ENCODE peak calls at places on chromosome 7, in six cellular contexts. I is small intestine, Y is fibroblast of mammary gland, Q is testis, M is foreskin fibroblast, V is cardiac muscle cell. U is an unnamed sample.

GRCh38 chr7:220151-220841 is 27.9 kb downstream of the FAM20C start:
- DNase-seq in I (no peak), Q (no peak), V (no peak), Y (peak; percentile 30), M (peak; percentile 76), U (no peak)

GRCh38 chr7:114865564-114865963 is 56.3 kb upstream of the MDFIC start:
- DNase-seq in Y (peak; percentile 79), M (peak; percentile 86), I (peak; percentile 29), V (peak; percentile 83), Q (peak; percentile 58), U (peak; percentile 77)

GRCh38 chr7:116235380-116235779 is 25.0 kb downstream of the TES start:
- DNase-seq in M (no peak), Q (no peak), Y (no peak), V (no peak), I (no peak), U (no peak)

GRCh38 chr7:11609071-11609470 is 222.9 kb downstream of the THSD7A start:
- DNase-seq in Y (no peak), V (no peak), Q (no peak), M (no peak), I (no peak), U (no peak)

GRCh38 chr7:91836065-91836368 is 44.5 kb downstream of the MTERF1 start:
- DNase-seq in I (no peak), Y (peak; percentile 18), M (no peak), Q (no peak), V (peak; percentile 20), U (peak; percentile 5)

GRCh38 chr7:98196706-98197605 is 14.3 kb upstream of the BHLHA15 start:
- DNase-seq in Q (no peak), I (no peak), Y (no peak), M (no peak), V (no peak), U (no peak)

GRCh38 chr7:34066968-34067367 is 161.6 kb downstream of the BMPER start:
- DNase-seq in Y (peak; percentile 34), Q (no peak), V (no peak), I (no peak), M (no peak), U (no peak)

GRCh38 chr7:100022621-100023020 is 7.2 kb downstream of the ZKSCAN1 start:
- DNase-seq in M (no peak), V (no peak), I (peak; percentile 85), Q (no peak), Y (no peak), U (no peak)

GRCh38 chr7:157271991-157272324 is 64.8 kb upstream of the DNAJB6 start:
- DNase-seq in Y (peak; percentile 100), M (peak; percentile 98), I (no peak), Q (peak; percentile 82), V (peak; percentile 98), U (peak; percentile 95)

GRCh38 chr7:158740013-158740656 is 35.5 kb upstream of the NCAPG2 start:
- DNase-seq in Y (peak; percentile 94), M (peak; percentile 87), I (no peak), Q (no peak), V (peak; percentile 96), U (peak; percentile 93)

GRCh38 chr7:91310829-91311460 is 46.7 kb downstream of the FZD1 start:
- DNase-seq in I (no peak), V (peak; percentile 60), M (peak; percentile 68), Y (peak; percentile 85), Q (no peak), U (peak; percentile 32)

GRCh38 chr7:67518580-67518979 is 521.9 kb downstream of the TYW1 start:
- DNase-seq in I (no peak), Q (no peak), Y (no peak), M (no peak), V (no peak), U (no peak)

GRCh38 chr7:110373514-110374258 is 717.2 kb upstream of the LRRN3 start:
- DNase-seq in M (no peak), I (no peak), Y (no peak), Q (no peak), V (no peak), U (no peak)

GRCh38 chr7:122038904-122039303 is 105.1 kb downstream of the AASS start:
- DNase-seq in Y (peak; percentile 5), V (no peak), I (no peak), Q (no peak), M (no peak), U (no peak)

GRCh38 chr7:102914585-102914984 is 1.8 kb downstream of the LRRC17 start:
- DNase-seq in Y (peak; percentile 91), V (peak; percentile 95), M (peak; percentile 92), I (no peak), Q (peak; percentile 84), U (peak; percentile 97)

GRCh38 chr7:28685291-28685659 is 272.9 kb downstream of the TRIL start:
- DNase-seq in V (no peak), Y (no peak), M (peak; percentile 23), I (no peak), Q (no peak), U (no peak)

GRCh38 chr7:54179321-54180029 is 362.7 kb upstream of the VSTM2A start:
- DNase-seq in M (peak; percentile 0), I (no peak), V (no peak), Q (no peak), Y (no peak), U (no peak)

GRCh38 chr7:86968618-86969017 is 90.8 kb downstream of the ELAPOR2 start:
- DNase-seq in I (peak; percentile 1), Q (no peak), M (peak; percentile 29), Y (peak; percentile 7), V (no peak), U (no peak)

GRCh38 chr7:42020067-42020466 is 216.9 kb downstream of the GLI3 start:
- DNase-seq in M (peak; percentile 44), Q (no peak), Y (peak; percentile 4), I (no peak), V (no peak), U (no peak)

GRCh38 chr7:44305564-44306507 is 19.6 kb downstream of the CAMK2B start:
- DNase-seq in M (no peak), Q (peak; percentile 13), V (no peak), I (no peak), Y (no peak), U (peak; percentile 45)

GRCh38 chr7:55415173-55415778 is 50.1 kb downstream of the LANCL2 start:
- DNase-seq in V (peak; percentile 81), I (peak; percentile 82), Y (peak; percentile 67), Q (peak; percentile 91), M (peak; percentile 87), U (peak; percentile 83)

GRCh38 chr7:111820117-111820516 is 257.8 kb upstream of the IMMP2L start:
- DNase-seq in Q (no peak), I (no peak), Y (no peak), M (no peak), V (no peak), U (no peak)

GRCh38 chr7:95276114-95276513 is 48.2 kb downstream of the PON1 start:
- DNase-seq in M (no peak), Y (no peak), Q (no peak), V (no peak), I (no peak), U (no peak)

DNA sequence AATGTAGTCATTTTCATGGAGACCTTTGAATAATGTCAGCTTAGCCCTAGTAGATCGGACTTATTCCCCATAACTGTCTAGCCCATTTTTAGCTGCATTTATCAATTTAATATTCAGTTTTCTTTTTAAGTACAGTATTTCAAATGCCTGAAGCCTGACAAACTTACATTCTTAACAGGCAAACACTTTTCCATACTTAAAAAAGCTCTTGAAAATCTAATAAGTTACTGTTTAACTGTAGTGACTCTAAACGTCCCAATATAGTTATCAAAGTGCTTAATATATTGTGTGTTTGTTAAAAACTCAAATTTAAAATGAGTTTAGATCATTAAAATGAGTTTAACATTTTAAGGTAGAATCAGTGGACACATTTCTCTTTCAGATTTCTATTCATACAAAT is 44.9 kb downstream of the PON1 start:
- DNase-seq in I (no peak), Y (no peak), Q (no peak), V (no peak), M (no peak), U (no peak)
- H3K4me3 ChIP-seq in I (no peak overlapping the region), Y (no peak overlapping the region), Q (no peak overlapping the region), V (no peak overlapping the region), M (no peak overlapping the region), U (no peak overlapping the region)

GRCh38 chr7:17436126-17436525 is 137.7 kb downstream of the AHR start:
- DNase-seq in V (no peak), I (no peak), M (no peak), Q (no peak), Y (no peak), U (no peak)

GRCh38 chr7:17429579-17429978 is 131.1 kb downstream of the AHR start:
- DNase-seq in M (no peak), V (no peak), Y (no peak), Q (no peak), I (no peak), U (no peak)

GRCh38 chr7:17434841-17435692 is 136.6 kb downstream of the AHR start:
- DNase-seq in Q (no peak), Y (no peak), I (no peak), M (peak; percentile 60), V (no peak), U (no peak)

GRCh38 chr7:17434191-17434590 is 135.7 kb downstream of the AHR start:
- DNase-seq in Y (no peak), I (no peak), Q (no peak), M (no peak), V (no peak), U (no peak)

GRCh38 chr7:17432793-17433192 is 134.3 kb downstream of the AHR start:
- DNase-seq in V (no peak), Y (no peak), I (no peak), M (no peak), Q (no peak), U (no peak)
- H3K4me3 ChIP-seq in V (no peak overlapping the region), Y (no peak overlapping the region), I (no peak overlapping the region), M (no peak overlapping the region), Q (no peak overlapping the region), U (no peak overlapping the region)

DNA sequence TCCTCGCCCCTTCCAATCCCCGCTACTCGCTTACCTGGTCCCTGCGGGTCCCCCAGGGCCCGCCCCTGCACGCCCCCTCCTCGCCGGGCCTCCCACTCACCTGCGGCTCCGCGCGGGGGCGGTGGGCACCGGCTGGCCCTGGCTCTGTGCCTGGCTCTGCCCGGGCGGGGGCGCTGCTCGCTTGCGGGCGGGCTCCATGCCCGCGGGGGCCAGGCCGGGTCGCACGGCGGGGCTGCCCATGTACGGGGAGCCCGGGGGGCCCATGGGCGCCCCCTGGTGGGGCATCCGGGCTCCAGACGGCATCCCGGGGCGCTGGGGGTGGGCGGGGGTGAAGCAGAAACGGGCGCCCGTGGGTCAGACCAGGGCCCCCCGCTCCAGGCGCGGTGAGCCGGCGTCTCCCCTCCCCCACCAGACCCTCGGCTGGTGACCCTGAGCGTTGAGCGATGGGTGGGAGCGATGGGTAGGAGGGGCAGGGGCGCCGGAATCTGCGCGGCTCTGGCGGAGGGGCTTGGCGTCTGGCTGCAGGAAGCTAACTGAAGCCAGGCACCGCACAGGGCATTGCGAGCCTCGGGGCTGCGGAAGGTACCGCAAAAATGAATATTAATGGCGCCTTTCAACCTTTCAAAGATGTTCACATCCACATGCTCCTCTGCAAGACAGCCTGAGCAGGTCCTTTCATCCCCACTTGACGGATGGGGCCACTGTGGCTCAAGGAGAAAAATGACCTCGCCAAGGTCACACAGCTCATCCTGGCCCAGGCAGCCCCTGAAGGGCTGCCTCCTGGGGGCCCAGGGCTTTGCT is 2.9 kb downstream of the SMARCD3 start:
- DNase-seq in V (no peak), Y (no peak), M (peak; percentile 67), I (no peak), Q (peak; percentile 45), U (no peak)
- H3K4me3 ChIP-seq in V (peak overlapping the region; percentile 31), Y (peak overlapping the region; percentile 7), M (peak overlapping the region; percentile 37), I (peak overlapping the region; percentile 36), Q (peak overlapping the region; percentile 24), U (no peak overlapping the region)

DNA sequence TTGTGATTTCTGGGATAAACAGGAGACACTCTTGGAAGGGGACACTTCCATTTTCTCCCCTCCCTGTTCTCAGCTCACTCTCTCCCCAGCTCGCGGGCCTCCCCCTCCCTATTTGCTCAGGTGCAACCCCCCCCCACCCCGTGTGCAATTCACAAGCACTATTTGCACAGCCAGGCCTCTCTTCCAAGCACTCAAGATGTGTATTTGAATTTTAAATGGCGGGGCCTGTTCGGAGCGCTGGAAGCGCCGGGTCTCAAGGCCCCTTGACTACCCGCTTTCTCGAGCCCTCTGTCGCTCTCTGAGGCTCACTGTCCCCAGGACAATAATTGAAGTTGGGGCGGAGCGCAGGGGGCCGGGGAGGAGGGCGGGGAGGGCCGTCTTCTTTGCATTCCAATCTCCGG is 7.8 kb downstream of the SHH start:
- DNase-seq in Q (no peak), Y (no peak), M (no peak), I (no peak), V (no peak), U (no peak)
- H3K4me3 ChIP-seq in Q (no peak overlapping the region), Y (no peak overlapping the region), M (peak overlapping the region; percentile 10), I (no peak overlapping the region), V (peak overlapping the region; percentile 26), U (peak overlapping the region; percentile 5)

U was measured in cardiac fibroblast.